ENCODE peak calls at places on chromosomes 13 and 19, in four cellular contexts. B, U, Y and A are unnamed samples.

GRCh38 chr19:39677931-39678889 is 22.5 kb downstream of the LGALS16 start:
- DNase-seq in B (no peak), U (peak; percentile 5), Y (no peak), A (peak; percentile 14)

GRCh38 chr13:96637039-96637438 is 357.2 kb downstream of the OXGR1 start:
- DNase-seq in Y (no peak), U (no peak), B (no peak), A (no peak)

GRCh38 chr13:41407380-41407779 is 50.0 kb upstream of the RGCC start:
- DNase-seq in Y (no peak), B (no peak), U (peak; percentile 42), A (no peak)

GRCh38 chr13:25463496-25463895 is 91.7 kb downstream of the ATP8A2 start:
- DNase-seq in U (no peak), Y (no peak), B (no peak), A (no peak)

GRCh38 chr13:99215466-99215865 is 14.8 kb downstream of the UBAC2 start:
- DNase-seq in U (no peak), Y (no peak), B (no peak), A (no peak)

GRCh38 chr13:113776231-113777125 is 17.5 kb downstream of the TMEM255B start:
- DNase-seq in Y (no peak), U (no peak), B (no peak), A (no peak)

GRCh38 chr19:7980635-7981121 is 24.8 kb downstream of the ELAVL1 start:
- DNase-seq in B (no peak), U (no peak), Y (no peak), A (no peak)

GRCh38 chr13:101523732-101524131 is 71.3 kb downstream of the ITGBL1 start:
- DNase-seq in U (peak; percentile 97), B (peak; percentile 65), Y (no peak), A (peak; percentile 70)

GRCh38 chr19:19538767-19539166 is 702 bp downstream of the CILP2 start:
- DNase-seq in B (no peak), U (no peak), Y (no peak), A (no peak)

GRCh38 chr13:45280751-45281634 is 60.0 kb downstream of the TPT1 start:
- DNase-seq in U (peak; percentile 72), B (peak; percentile 16), Y (peak; percentile 52), A (peak; percentile 79)

GRCh38 chr19:10010247-10010691 is at the start of gene COL5A3:
- DNase-seq in B (no peak), Y (peak; percentile 59), U (peak; percentile 84), A (peak; percentile 61)

GRCh38 chr19:11499327-11499726 is 6.3 kb downstream of the ZNF653 start:
- DNase-seq in Y (no peak), B (no peak), U (no peak), A (no peak)

GRCh38 chr19:10742494-10742893 is 24.6 kb downstream of the DNM2 start:
- DNase-seq in Y (no peak), B (no peak), U (no peak), A (no peak)

GRCh38 chr19:50797429-50798115 is 7.4 kb downstream of the ACP4 start:
- DNase-seq in Y (no peak), B (no peak), U (no peak), A (no peak)

GRCh38 chr19:42091300-42092266 is 15.6 kb downstream of the ZNF574 start:
- DNase-seq in Y (peak; percentile 48), U (peak; percentile 67), B (no peak), A (peak; percentile 65)

GRCh38 chr13:56378566-56378965 is 762.2 kb upstream of the PRR20A start:
- DNase-seq in Y (no peak), B (no peak), U (no peak), A (no peak)

GRCh38 chr19:39307233-39307821 is 11.1 kb downstream of the IFNL1 start:
- DNase-seq in Y (no peak), U (no peak), B (no peak), A (no peak)

GRCh38 chr13:110197041-110197440 is 109.9 kb downstream of the COL4A1 start:
- DNase-seq in U (peak; percentile 7), Y (no peak), B (no peak), A (no peak)

GRCh38 chr19:7959209-7959608 is 15.7 kb upstream of the TIMM44 start:
- DNase-seq in Y (no peak), B (no peak), U (no peak), A (no peak)

GRCh38 chr19:48393559-48394330 is at the start of gene GRIN2D:
- DNase-seq in B (no peak), Y (no peak), U (no peak), A (no peak)

GRCh38 chr13:51241720-51242119 is 19.5 kb downstream of the FAM124A start:
- DNase-seq in U (peak; percentile 95), Y (peak; percentile 77), B (no peak), A (peak; percentile 92)

GRCh38 chr13:82747948-82748347 is 1134.3 kb downstream of the SLITRK1 start:
- DNase-seq in B (no peak), U (peak; percentile 56), Y (no peak), A (peak; percentile 67)

GRCh38 chr13:19239114-19239860 is 57.7 kb upstream of the TUBA3C start:
- DNase-seq in U (no peak), B (no peak), Y (no peak), A (no peak)

GRCh38 chr19:17968376-17968775 is 1.5 kb downstream of the KCNN1 start:
- DNase-seq in U (no peak), B (no peak), Y (no peak), A (no peak)

GRCh38 chr19:19256072-19256969 is 16.8 kb downstream of the TM6SF2 start:
- DNase-seq in B (no peak), Y (no peak), U (no peak), A (no peak)

GRCh38 chr19:29247912-29248311 is 35.0 kb upstream of the UQCRFS1 start:
- DNase-seq in U (no peak), Y (no peak), B (no peak), A (no peak)

GRCh38 chr13:51935326-51936171 is 73.8 kb downstream of the CCDC70 start:
- DNase-seq in B (no peak), Y (no peak), U (peak; percentile 4), A (no peak)

DNA sequence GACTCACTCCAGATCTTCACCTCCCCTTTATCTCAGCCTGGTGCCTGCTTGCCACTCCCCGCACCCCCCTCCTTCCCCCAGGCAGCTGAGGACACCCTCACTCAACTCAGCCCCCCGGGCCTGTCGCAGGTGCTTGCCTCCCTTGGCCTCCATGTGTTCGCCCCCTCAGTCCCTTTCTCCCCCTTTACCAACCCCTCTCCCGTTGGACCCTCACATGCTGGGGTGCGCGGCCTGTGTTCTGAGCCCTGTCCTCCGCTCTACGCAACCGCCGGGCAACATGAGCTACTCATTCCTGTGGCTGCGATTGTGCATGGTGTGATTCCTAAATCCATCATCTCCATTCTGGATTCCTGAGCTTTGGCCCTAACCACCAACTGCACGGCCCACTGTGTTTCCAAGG is 5.1 kb downstream of the CHERP start:
- DNase-seq in Y (no peak), U (no peak), B (no peak), A (no peak)
- TF ChIP-seq CTCF in Y (no peak), U (no peak), B (no peak), A (no peak)

GRCh38 chr13:109131698-109132257 is 502.4 kb downstream of the MYO16 start:
- DNase-seq in B (no peak), U (no peak), Y (no peak), A (peak; percentile 6)
- H3K4me3 ChIP-seq in B (no peak overlapping the region), U (no peak overlapping the region), Y (no peak overlapping the region), A (no peak overlapping the region)

GRCh38 chr13:65613004-65613403 is 1617.1 kb downstream of the PCDH9 start:
- DNase-seq in Y (no peak), B (no peak), U (no peak), A (no peak)
- TF ChIP-seq CTCF in Y (no peak), B (no peak), U (peak; percentile 34), A (peak; percentile 18)

GRCh38 chr19:1133471-1133929 is 29.7 kb downstream of the GPX4 start:
- DNase-seq in B (no peak), Y (no peak), U (peak; percentile 28), A (no peak)
- H3K4me3 ChIP-seq in B (peak overlapping the region; percentile 95), Y (no peak overlapping the region), U (no peak overlapping the region), A (no peak overlapping the region)

DNA sequence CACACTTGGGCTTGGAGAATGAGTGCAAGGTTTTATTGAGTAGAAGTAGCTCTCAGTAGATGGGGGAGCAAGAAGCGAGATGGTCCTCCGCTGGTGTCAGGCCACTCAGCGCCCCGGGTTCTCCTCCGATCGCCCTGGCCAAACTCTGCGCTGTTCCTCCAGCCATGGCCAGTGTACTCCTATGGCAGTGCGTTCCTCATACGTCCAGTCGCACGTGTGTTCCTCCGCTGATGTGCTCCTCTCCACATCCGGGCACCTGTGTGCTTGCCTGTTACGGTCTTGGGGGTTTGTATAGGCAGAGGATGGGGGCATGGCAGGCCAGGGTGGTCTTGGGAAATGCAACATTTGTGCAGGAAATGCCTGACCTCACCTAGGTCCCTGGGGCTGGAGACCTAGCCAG is 1899.4 kb downstream of the PCDH9 start:
- DNase-seq in Y (no peak), U (no peak), B (no peak), A (no peak)
- TF ChIP-seq CTCF in Y (no peak), U (no peak), B (no peak), A (no peak)

GRCh38 chr19:14168993-14169392 is 32.6 kb upstream of the ASF1B start:
- DNase-seq in U (no peak), B (no peak), Y (no peak), A (no peak)

GRCh38 chr19:14168259-14168972 is 32.0 kb upstream of the ASF1B start:
- DNase-seq in B (no peak), Y (no peak), U (no peak), A (no peak)

GRCh38 chr19:14166448-14166847 is 30.1 kb upstream of the ASF1B start:
- DNase-seq in B (no peak), Y (no peak), U (no peak), A (no peak)

GRCh38 chr19:14167013-14167593 is 30.7 kb upstream of the ASF1B start:
- DNase-seq in B (no peak), U (no peak), Y (no peak), A (no peak)

GRCh38 chr19:14167594-14168138 is 31.3 kb upstream of the ASF1B start:
- DNase-seq in Y (no peak), U (no peak), B (no peak), A (no peak)
- H3K4me3 ChIP-seq in Y (no peak overlapping the region), U (no peak overlapping the region), B (peak overlapping the region; percentile 33), A (no peak overlapping the region)

GRCh38 chr13:27203186-27203585 is 31.6 kb upstream of the USP12 start:
- DNase-seq in Y (no peak), B (no peak), U (no peak), A (no peak)

GRCh38 chr13:27201661-27202060 is 30.1 kb upstream of the USP12 start:
- DNase-seq in B (no peak), U (peak; percentile 31), Y (no peak), A (no peak)

GRCh38 chr13:27199691-27200090 is 28.1 kb upstream of the USP12 start:
- DNase-seq in Y (no peak), B (no peak), U (no peak), A (no peak)

GRCh38 chr13:27200413-27201066 is 28.9 kb upstream of the USP12 start:
- DNase-seq in B (no peak), U (no peak), Y (no peak), A (peak; percentile 38)

GRCh38 chr13:27203854-27204253 is 32.2 kb upstream of the USP12 start:
- DNase-seq in B (no peak), U (peak; percentile 50), Y (no peak), A (peak; percentile 42)
- TF ChIP-seq CTCF in B (no peak), U (peak; percentile 27), Y (no peak), A (peak; percentile 33)

DNA sequence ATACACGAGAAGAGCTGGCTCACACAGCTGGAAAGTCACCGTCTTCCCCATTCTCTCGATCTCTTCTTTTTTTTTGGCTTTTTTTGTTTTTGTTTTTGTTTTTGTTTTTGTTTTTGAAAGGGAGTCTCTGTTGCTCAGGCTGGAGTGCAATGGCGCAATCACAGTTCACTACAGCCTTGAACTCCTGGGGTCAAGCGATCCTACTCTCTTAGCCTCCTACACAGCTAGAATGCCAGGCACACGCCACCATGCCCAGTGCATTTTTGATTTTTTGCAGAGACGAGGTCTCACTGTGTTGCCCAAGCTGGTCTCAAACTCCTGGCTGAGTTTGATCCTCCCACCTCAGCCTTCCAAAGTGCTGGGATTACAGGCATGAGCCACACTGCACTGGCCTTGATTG is 4.0 kb downstream of the FXYD3 start:
- DNase-seq in B (no peak), Y (no peak), U (no peak), A (no peak)
- H3K4me3 ChIP-seq in B (no peak overlapping the region), Y (no peak overlapping the region), U (no peak overlapping the region), A (no peak overlapping the region)